ENCODE peak calls at places on chromosomes 1 and 21, in four cellular contexts. H is AG04450; S is CD4-positive, alpha-beta T cell; V is fibroblast of pulmonary artery. Z is an unnamed sample.

GRCh38 chr1:212012034-212012740 is 23.2 kb downstream of the INTS7 start:
- DNase-seq in S (peak), H (no peak), V (peak), Z (peak)

GRCh38 chr1:145891143-145891542 is 5.5 kb upstream of the ANKRD35 start:
- DNase-seq in S (no peak), V (peak), H (no peak), Z (no peak)

GRCh38 chr1:221331263-221332183 is 410.4 kb downstream of the DUSP10 start:
- DNase-seq in S (no peak), H (no peak), V (no peak), Z (no peak)

GRCh38 chr1:155134858-155135415 is 715 bp upstream of the SLC50A1 start:
- DNase-seq in V (peak), H (peak), S (no peak), Z (peak)

GRCh38 chr21:15221799-15222386 is 157.1 kb upstream of the NRIP1 start:
- DNase-seq in V (peak), S (no peak), H (peak), Z (peak)

GRCh38 chr1:147072371-147073061 is 99.8 kb downstream of the PRKAB2 start:
- DNase-seq in H (no peak), V (no peak), S (no peak), Z (no peak)

GRCh38 chr1:1098656-1099425 is 17.0 kb downstream of the C1orf159 start:
- DNase-seq in S (no peak), V (no peak), H (no peak), Z (no peak)

GRCh38 chr1:85624361-85624760 is 43.8 kb downstream of the CCN1 start:
- DNase-seq in S (no peak), V (no peak), H (no peak), Z (no peak)

GRCh38 chr1:196501760-196502428 is 106.3 kb downstream of the KCNT2 start:
- DNase-seq in H (no peak), S (no peak), V (no peak), Z (no peak)

GRCh38 chr1:205665216-205665757 is 15.0 kb downstream of the SLC45A3 start:
- DNase-seq in V (no peak), H (no peak), S (no peak), Z (no peak)

GRCh38 chr1:3858231-3858981 is 1.1 kb downstream of the DFFB start:
- DNase-seq in S (no peak), H (no peak), V (peak), Z (no peak)

GRCh38 chr1:12001249-12001917 is 17.9 kb upstream of the MIIP start:
- DNase-seq in H (peak), V (peak), S (no peak), Z (peak)

GRCh38 chr1:56295949-56296929 is 283.1 kb downstream of the PLPP3 start:
- DNase-seq in V (no peak), S (no peak), H (no peak), Z (no peak)

GRCh38 chr1:12059722-12060464 is 3.2 kb upstream of the TNFRSF8 start:
- DNase-seq in H (no peak), S (no peak), V (no peak), Z (no peak)

GRCh38 chr1:228096416-228097332 is 6.5 kb downstream of the C1orf35 start:
- DNase-seq in H (no peak), V (no peak), S (no peak), Z (no peak)

GRCh38 chr1:172938676-172939075 is 112.1 kb downstream of the TNFSF18 start:
- DNase-seq in H (no peak), V (peak), S (no peak), Z (no peak)

GRCh38 chr1:231062500-231063270 is 22.6 kb upstream of the FAM89A start:
- DNase-seq in H (no peak), V (no peak), S (no peak), Z (no peak)

GRCh38 chr1:169915150-169915549 is 21.5 kb upstream of the SCYL3 start:
- DNase-seq in V (no peak), S (no peak), H (no peak), Z (no peak)

GRCh38 chr1:176440176-176440575 is 22.8 kb upstream of the PAPPA2 start:
- DNase-seq in S (no peak), V (no peak), H (no peak), Z (no peak)

GRCh38 chr1:176445402-176445801 is 17.6 kb upstream of the PAPPA2 start:
- DNase-seq in S (no peak), H (no peak), V (no peak), Z (no peak)

GRCh38 chr1:176448340-176448739 is 14.6 kb upstream of the PAPPA2 start:
- DNase-seq in S (no peak), V (no peak), H (no peak), Z (no peak)

GRCh38 chr1:176444286-176444685 is 18.7 kb upstream of the PAPPA2 start:
- DNase-seq in S (no peak), V (no peak), H (no peak), Z (no peak)
- TF ChIP-seq CTCF in S (no peak), V (no peak), H (no peak), Z (no peak)

DNA sequence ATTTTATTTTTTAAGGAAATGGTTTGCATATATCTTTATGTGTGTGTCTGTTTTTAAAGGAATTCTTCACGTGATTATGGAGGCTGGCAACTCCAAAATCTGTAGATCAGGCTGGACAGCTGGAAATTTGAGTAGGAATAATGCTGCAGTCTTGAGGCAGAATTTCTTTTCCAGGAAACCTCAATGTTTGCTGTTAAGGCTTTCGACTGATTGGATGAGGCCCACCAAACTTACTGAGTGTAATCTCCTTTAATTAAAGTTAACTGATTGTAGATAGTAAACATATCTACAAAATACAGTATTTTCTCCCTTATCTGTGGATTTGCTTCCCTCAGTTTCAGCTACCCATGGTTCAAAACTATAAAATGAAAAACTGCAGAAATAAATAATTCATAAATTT is 883.1 kb downstream of the TTLL7 start:
- DNase-seq in V (no peak), S (no peak), H (no peak), Z (no peak)
- TF ChIP-seq CTCF in V (no peak), S (no peak), H (no peak), Z (no peak)

GRCh38 chr1:62110198-62110817 is 84.3 kb upstream of the L1TD1 start:
- DNase-seq in V (no peak), H (no peak), S (no peak), Z (no peak)
- TF ChIP-seq CTCF in V (no peak), H (no peak), S (no peak), Z (no peak)

DNA sequence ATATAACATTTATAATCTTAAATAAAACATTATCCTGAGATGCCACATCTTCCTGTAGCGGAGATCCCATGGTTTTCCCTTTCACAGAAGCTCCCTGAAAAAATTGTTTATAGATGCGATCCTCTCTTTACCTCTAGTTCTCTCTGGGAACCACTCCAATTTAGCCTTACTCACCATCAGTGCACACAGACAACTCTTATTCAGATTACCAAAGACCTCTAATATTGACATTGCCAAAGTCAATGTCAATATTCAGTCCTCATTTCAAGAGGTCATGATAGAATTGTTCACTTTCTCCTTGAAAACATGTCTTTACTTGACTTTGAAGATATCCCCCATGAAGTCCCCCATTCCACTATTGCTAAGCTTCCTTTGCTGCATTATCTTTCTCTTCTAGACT is 248.8 kb downstream of the CTH start:
- DNase-seq in V (no peak), S (no peak), H (no peak), Z (no peak)
- TF ChIP-seq CTCF in V (no peak), S (no peak), H (no peak), Z (no peak)

GRCh38 chr1:48469616-48470500 is 2.1 kb downstream of the SPATA6 start:
- DNase-seq in V (peak), S (no peak), H (no peak), Z (no peak)

GRCh38 chr1:48470506-48470905 is 1.5 kb downstream of the SPATA6 start:
- DNase-seq in S (no peak), H (no peak), V (peak), Z (no peak)

GRCh38 chr1:48471103-48471502 is 901 bp downstream of the SPATA6 start:
- DNase-seq in S (no peak), H (no peak), V (peak), Z (no peak)

GRCh38 chr1:48472747-48473146 is 743 bp upstream of the SPATA6 start:
- DNase-seq in S (no peak), H (no peak), V (no peak), Z (no peak)

GRCh38 chr1:48471603-48472576 is at the start of gene SPATA6:
- DNase-seq in H (peak), S (peak), V (peak), Z (peak)
- TF ChIP-seq CTCF in H (no peak), S (no peak), V (no peak), Z (no peak)

DNA sequence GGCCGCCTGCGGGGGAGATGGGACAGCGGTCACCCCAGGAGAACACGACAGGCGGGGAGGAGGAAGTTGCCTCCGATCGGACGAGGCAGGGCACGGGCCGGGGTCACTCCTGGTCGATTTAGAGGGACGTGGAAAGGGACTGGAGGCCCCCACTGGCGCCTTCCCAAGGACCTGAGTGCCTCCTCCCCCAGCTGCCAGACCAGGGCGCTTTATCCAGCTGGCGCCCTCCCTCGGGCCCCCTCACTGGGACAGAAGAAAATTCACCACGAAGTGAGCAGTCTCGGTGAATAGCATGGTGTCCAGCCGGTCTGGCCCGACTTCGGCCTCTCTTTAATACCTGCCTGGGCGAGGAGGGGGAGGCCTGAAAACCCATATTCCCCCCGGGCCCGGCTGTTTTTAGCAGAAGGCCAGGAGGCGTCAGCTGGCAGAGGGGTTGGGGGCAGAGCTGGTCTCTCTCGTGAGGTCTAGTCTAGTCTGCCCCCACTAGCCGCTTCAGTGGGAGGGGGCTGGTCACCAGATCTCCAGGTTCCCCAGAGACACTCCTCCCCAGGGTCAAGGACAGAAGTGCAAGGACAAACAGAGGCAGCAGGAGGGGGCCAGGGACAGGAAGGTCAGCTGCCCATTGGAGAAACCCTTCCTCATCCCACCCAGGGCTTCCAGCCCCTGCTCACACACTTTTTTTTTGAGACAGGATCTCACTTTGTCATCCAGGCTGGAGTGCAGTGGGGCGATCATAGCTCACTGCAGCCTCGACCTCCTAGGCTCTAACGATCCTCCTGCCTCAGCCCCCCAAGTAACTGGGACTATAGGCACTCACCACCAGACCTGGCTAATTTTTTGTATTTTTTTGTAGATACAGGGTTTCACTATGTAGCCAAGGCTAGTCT is 10.2 kb downstream of the FAM229A start:
- DNase-seq in H (no peak), V (peak), S (no peak), Z (no peak)
- TF ChIP-seq CTCF in H (peak), V (no peak), S (no peak), Z (peak)

Z was measured in AG09319.